ENCODE peak calls at places on chromosomes 13 and 19, in ten cellular contexts. R is CD8-positive, alpha-beta T cell; N is lower lobe of right lung; P is left ventricle myocardium inferior; T is aorta; I is right cardiac atrium; Q is iPS DF 6.9; C is CD4-positive, alpha-beta memory T cell; V is RWPE2; X is tibial nerve. K is an unnamed sample. For H3K4me1, the result is how much of the 10 kb centered on the place peaks cover.

GRCh38 chr13:79405831-79406596 is at the start of gene RBM26:
- DNase-seq in R (peak), N (peak), P (peak), T (peak), I (peak), Q (peak), C (peak), V (peak), X (peak), K (peak)

GRCh38 chr19:45815501-45816216 is 551 bp upstream of the RSPH6A start:
- DNase-seq in R (no peak), N (peak), P (peak), T (no peak), I (peak), Q (peak), C (no peak), V (no peak), X (no peak), K (no peak)

GRCh38 chr13:50320297-50320862 is 305.1 kb downstream of the KCNRG start:
- DNase-seq in R (no peak), N (no peak), P (no peak), T (no peak), I (no peak), Q (no peak), C (no peak), V (no peak), X (no peak), K (no peak)

GRCh38 chr19:10290439-10290875 is 705 bp downstream of the ICAM5 start:
- DNase-seq in R (no peak), N (no peak), P (no peak), T (no peak), I (peak), Q (no peak), C (peak), V (no peak), X (no peak), K (no peak)

GRCh38 chr19:55581145-55581827 is 638 bp upstream of the ZNF579 start:
- DNase-seq in R (no peak), N (no peak), P (no peak), T (no peak), I (peak), Q (no peak), C (no peak), V (no peak), X (no peak), K (peak)

GRCh38 chr13:24040835-24041234 is 119.7 kb upstream of the SPATA13 start:
- DNase-seq in R (no peak), N (no peak), P (no peak), T (no peak), I (no peak), Q (no peak), C (no peak), V (no peak), X (no peak), K (no peak)

GRCh38 chr13:61410266-61410665 is 5.4 kb downstream of the PCDH20 start:
- DNase-seq in R (no peak), N (no peak), P (no peak), T (no peak), I (no peak), Q (no peak), C (no peak), V (no peak), X (no peak), K (no peak)

GRCh38 chr19:29083863-29084262 is 129.1 kb downstream of the UQCRFS1 start:
- DNase-seq in R (no peak), N (no peak), P (no peak), T (no peak), I (no peak), Q (no peak), C (no peak), V (no peak), X (no peak), K (no peak)

GRCh38 chr13:112783135-112783945 is 93.5 kb downstream of the ATP11A start:
- DNase-seq in R (no peak), N (peak), P (no peak), T (peak), I (no peak), Q (no peak), C (no peak), V (no peak), X (no peak), K (no peak)

GRCh38 chr19:18171605-18172327 is 1.8 kb upstream of the IFI30 start:
- DNase-seq in R (no peak), N (peak), P (no peak), T (no peak), I (no peak), Q (no peak), C (no peak), V (no peak), X (no peak), K (peak)

GRCh38 chr13:112587767-112588489 is at the start of gene TUBGCP3:
- DNase-seq in R (peak), N (peak), P (peak), T (peak), I (peak), Q (no peak), C (peak), V (peak), X (peak), K (peak)

GRCh38 chr13:51154029-51154555 is 43.0 kb upstream of the C13orf42 start:
- DNase-seq in R (no peak), N (no peak), P (no peak), T (no peak), I (no peak), Q (no peak), C (no peak), V (no peak), X (no peak), K (no peak)

GRCh38 chr13:33639158-33639557 is 178.8 kb upstream of the RFC3 start:
- DNase-seq in R (no peak), N (no peak), P (no peak), T (no peak), I (no peak), Q (no peak), C (no peak), V (no peak), X (no peak), K (no peak)

GRCh38 chr19:36081894-36082293 is 27.2 kb downstream of the WDR62 start:
- DNase-seq in R (no peak), N (no peak), P (no peak), T (no peak), I (no peak), Q (no peak), C (no peak), V (no peak), X (no peak), K (no peak)

GRCh38 chr13:102693781-102694180 is 1.1 kb downstream of the METTL21C start:
- DNase-seq in R (no peak), N (no peak), P (no peak), T (no peak), I (no peak), Q (no peak), C (no peak), V (no peak), X (no peak), K (no peak)

GRCh38 chr13:52677823-52678222 is 25.2 kb downstream of the SUGT1 start:
- DNase-seq in R (no peak), N (no peak), P (no peak), T (no peak), I (no peak), Q (no peak), C (no peak), V (no peak), X (no peak), K (no peak)

GRCh38 chr13:94764576-94765321 is 52.4 kb upstream of the SOX21 start:
- DNase-seq in R (no peak), N (no peak), P (no peak), T (no peak), I (no peak), Q (no peak), C (no peak), V (no peak), X (no peak), K (no peak)

GRCh38 chr19:15199652-15200574 is 882 bp downstream of the NOTCH3 start:
- DNase-seq in R (no peak), N (no peak), P (no peak), T (peak), I (peak), Q (no peak), C (no peak), V (no peak), X (no peak), K (no peak)

GRCh38 chr13:99743079-99743478 is 228.5 kb downstream of the ZIC5 start:
- DNase-seq in R (no peak), N (no peak), P (no peak), T (no peak), I (no peak), Q (no peak), C (no peak), V (no peak), X (no peak), K (no peak)

GRCh38 chr19:51324082-51324481 is 12.6 kb downstream of the IGLON5 start:
- DNase-seq in R (no peak), N (no peak), P (no peak), T (no peak), I (no peak), Q (no peak), C (no peak), V (no peak), X (no peak), K (no peak)

GRCh38 chr13:51697181-51697580 is 106.8 kb downstream of the DHRS12 start:
- DNase-seq in R (no peak), N (no peak), P (no peak), T (no peak), I (no peak), Q (no peak), C (no peak), V (no peak), X (no peak), K (peak)

GRCh38 chr13:32443111-32443510 is 15.2 kb upstream of the N4BP2L1 start:
- DNase-seq in R (peak), N (no peak), P (no peak), T (no peak), I (no peak), Q (no peak), C (peak), V (no peak), X (no peak), K (peak)

GRCh38 chr19:12075538-12076139 is 11.1 kb downstream of the ZNF844 start:
- DNase-seq in R (no peak), N (no peak), P (no peak), T (no peak), I (no peak), Q (no peak), C (no peak), V (no peak), X (no peak), K (no peak)

GRCh38 chr13:29969286-29969685 is 118.9 kb upstream of the UBL3 start:
- DNase-seq in R (no peak), N (no peak), P (no peak), T (no peak), I (no peak), Q (no peak), C (no peak), V (no peak), X (no peak), K (no peak)

GRCh38 chr13:110132178-110132975 is 174.6 kb downstream of the COL4A1 start:
- DNase-seq in R (no peak), N (no peak), P (no peak), T (no peak), I (peak), Q (no peak), C (no peak), V (no peak), X (no peak), K (no peak)

GRCh38 chr13:93338906-93339305 is 112.3 kb downstream of the GPC6 start:
- DNase-seq in R (no peak), N (no peak), P (no peak), T (no peak), I (no peak), Q (no peak), C (no peak), V (no peak), X (no peak), K (no peak)

GRCh38 chr13:101150998-101151397 is 265.3 kb downstream of the NALCN start:
- DNase-seq in R (no peak), N (no peak), P (no peak), T (no peak), I (no peak), Q (no peak), C (no peak), V (no peak), X (no peak), K (peak)

GRCh38 chr13:113946409-113947181 is 27.3 kb downstream of the C13orf46 start:
- DNase-seq in R (no peak), N (no peak), P (no peak), T (peak), I (peak), Q (no peak), C (no peak), V (peak), X (no peak), K (no peak)

GRCh38 chr13:65057986-65058385 is 2172.2 kb downstream of the PCDH9 start:
- DNase-seq in R (no peak), N (no peak), P (no peak), T (no peak), I (no peak), Q (no peak), C (no peak), V (no peak), X (no peak), K (no peak)

DNA sequence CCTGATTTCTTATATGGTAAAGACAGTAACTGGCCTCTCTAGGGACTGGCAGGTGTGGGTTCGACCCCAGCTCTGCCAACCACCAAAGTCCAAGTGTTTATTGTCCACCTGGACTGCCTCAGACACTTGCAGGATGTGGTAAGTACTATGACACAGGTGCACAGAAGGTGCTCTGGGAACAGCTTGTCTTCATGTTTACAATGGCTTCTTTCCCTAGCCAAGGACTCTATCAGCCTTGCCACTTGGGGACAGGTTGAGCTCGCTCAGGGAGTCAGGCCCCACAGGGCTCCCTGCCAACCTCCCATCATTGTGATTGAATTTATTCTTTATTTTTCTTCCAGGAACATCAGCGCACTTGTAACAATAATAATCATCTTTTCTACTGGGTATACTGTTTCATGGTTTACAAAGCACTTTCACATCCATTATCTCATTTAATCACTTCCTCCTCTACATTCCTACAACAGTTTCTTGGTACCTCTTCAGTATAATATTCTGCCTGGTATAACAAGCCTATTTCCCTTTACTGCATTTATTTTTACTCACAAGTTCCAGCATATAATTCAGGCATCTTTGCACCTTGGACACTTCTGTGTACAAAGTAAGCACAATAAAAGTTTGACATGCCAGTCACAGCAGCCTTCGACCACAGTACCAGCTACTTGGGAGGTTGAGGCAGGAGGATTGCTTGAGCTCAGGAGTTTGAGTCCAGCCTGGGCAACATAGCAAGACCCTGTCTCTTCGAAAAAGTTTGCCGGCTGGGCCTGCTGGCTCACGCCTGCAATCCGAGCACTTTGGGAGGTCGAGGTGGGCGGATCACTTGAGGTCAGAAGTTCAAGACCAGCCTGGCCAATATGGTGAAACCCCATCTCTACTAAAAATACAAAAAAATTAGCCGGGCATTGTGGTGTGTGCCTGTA is 24.2 kb upstream of the GATAD2A start:
- DNase-seq in R (no peak), N (peak), P (no peak), T (no peak), I (no peak), Q (no peak), C (no peak), V (no peak), X (no peak), K (no peak)
- H3K4me1 ChIP-seq in R (under half), N (under half), P (under half), T (under half), I (under half), Q (under half), C (under half), V (under half), X (under half), K (under half)

GRCh38 chr19:2042485-2043268 is 8.4 kb downstream of the MKNK2 start:
- DNase-seq in R (no peak), N (peak), P (no peak), T (peak), I (peak), Q (no peak), C (no peak), V (peak), X (no peak), K (peak)
- H3K4me1 ChIP-seq in R (half or more), N (half or more), P (half or more), T (under half), I (under half), Q (under half), C (half or more), V (under half), X (half or more), K (half or more)

GRCh38 chr19:6278051-6278450 is 1.7 kb downstream of the MLLT1 start:
- DNase-seq in R (no peak), N (no peak), P (no peak), T (no peak), I (no peak), Q (no peak), C (no peak), V (no peak), X (no peak), K (no peak)
- H3K4me1 ChIP-seq in R (under half), N (half or more), P (half or more), T (under half), I (half or more), Q (under half), C (under half), V (under half), X (half or more), K (under half)

DNA sequence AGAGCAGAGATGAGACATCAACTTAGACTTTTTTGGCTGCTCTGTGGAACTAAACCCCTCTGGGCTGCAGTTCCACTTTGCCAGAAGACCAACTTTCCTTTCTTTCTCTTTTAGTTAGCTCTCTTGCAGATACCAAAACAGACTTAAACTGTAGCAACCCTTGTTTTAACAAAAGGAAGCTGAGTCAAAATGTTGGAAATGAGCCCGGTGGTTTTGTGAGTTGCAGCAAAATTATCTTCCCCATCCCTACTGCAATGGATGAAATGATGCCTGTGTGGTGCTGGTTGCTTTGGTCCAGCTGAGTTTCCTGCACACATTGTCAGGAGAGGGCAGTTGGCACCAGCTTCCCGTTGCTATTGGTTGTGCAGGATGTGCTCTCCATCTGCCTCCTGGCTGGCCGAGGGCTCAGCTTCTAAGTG is 115.3 kb downstream of the LRCH1 start:
- DNase-seq in R (no peak), N (no peak), P (peak), T (no peak), I (peak), Q (no peak), C (no peak), V (no peak), X (no peak), K (no peak)
- H3K4me1 ChIP-seq in R (under half), N (half or more), P (half or more), T (under half), I (under half), Q (under half), C (under half), V (under half), X (under half), K (under half)

DNA sequence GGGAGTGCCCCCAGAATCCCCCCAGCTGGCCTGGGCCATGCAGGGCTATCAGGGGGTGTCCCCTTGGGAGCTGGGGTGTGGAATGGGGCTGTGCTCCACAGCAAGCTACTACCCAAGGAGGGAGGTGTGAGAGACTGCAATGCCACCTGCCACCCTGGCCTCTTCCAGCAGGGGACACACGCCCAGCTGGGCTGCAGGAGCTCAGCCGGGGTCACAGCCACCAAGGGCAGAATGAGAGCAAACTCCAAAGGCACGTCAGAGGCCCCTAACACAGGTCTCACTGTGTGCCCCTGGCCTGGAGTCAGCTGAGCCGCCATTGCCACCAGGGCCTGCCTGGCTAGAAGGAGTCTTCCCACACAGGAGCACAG is 55.5 kb downstream of the MLLT1 start:
- DNase-seq in R (no peak), N (no peak), P (no peak), T (no peak), I (no peak), Q (no peak), C (no peak), V (peak), X (no peak), K (no peak)
- H3K4me1 ChIP-seq in R (under half), N (half or more), P (half or more), T (under half), I (under half), Q (under half), C (under half), V (under half), X (under half), K (under half)

GRCh38 chr19:4372630-4373367 is 27.5 kb downstream of the SH3GL1 start:
- DNase-seq in R (no peak), N (no peak), P (no peak), T (no peak), I (no peak), Q (no peak), C (no peak), V (peak), X (no peak), K (no peak)
- H3K4me1 ChIP-seq in R (half or more), N (half or more), P (half or more), T (under half), I (half or more), Q (under half), C (half or more), V (half or more), X (half or more), K (half or more)

GRCh38 chr19:33090179-33090578 is 9.2 kb downstream of the GPATCH1 start:
- DNase-seq in R (no peak), N (no peak), P (no peak), T (no peak), I (no peak), Q (no peak), C (no peak), V (no peak), X (no peak), K (no peak)

GRCh38 chr19:33089061-33089460 is 8.1 kb downstream of the GPATCH1 start:
- DNase-seq in R (no peak), N (no peak), P (no peak), T (no peak), I (no peak), Q (no peak), C (no peak), V (no peak), X (no peak), K (no peak)

GRCh38 chr19:33080761-33081681 is at the start of gene GPATCH1:
- DNase-seq in R (peak), N (peak), P (peak), T (peak), I (peak), Q (peak), C (peak), V (peak), X (peak), K (peak)

GRCh38 chr19:33085570-33086128 is 4.7 kb downstream of the GPATCH1 start:
- DNase-seq in R (no peak), N (no peak), P (no peak), T (no peak), I (no peak), Q (no peak), C (no peak), V (no peak), X (no peak), K (no peak)

GRCh38 chr19:33086955-33087354 is 6.0 kb downstream of the GPATCH1 start:
- DNase-seq in R (no peak), N (no peak), P (no peak), T (no peak), I (no peak), Q (no peak), C (no peak), V (no peak), X (no peak), K (no peak)
- H3K4me1 ChIP-seq in R (under half), N (under half), P (under half), T (under half), I (under half), Q (under half), C (under half), V (under half), X (under half), K (under half)

GRCh38 chr19:48872884-48873475 is 759 bp downstream of the PPP1R15A start:
- DNase-seq in R (peak), N (peak), P (peak), T (peak), I (peak), Q (no peak), C (peak), V (peak), X (peak), K (peak)
- H3K4me1 ChIP-seq in R (under half), N (half or more), P (half or more), T (under half), I (under half), Q (under half), C (under half), V (under half), X (under half), K (under half)

DNA sequence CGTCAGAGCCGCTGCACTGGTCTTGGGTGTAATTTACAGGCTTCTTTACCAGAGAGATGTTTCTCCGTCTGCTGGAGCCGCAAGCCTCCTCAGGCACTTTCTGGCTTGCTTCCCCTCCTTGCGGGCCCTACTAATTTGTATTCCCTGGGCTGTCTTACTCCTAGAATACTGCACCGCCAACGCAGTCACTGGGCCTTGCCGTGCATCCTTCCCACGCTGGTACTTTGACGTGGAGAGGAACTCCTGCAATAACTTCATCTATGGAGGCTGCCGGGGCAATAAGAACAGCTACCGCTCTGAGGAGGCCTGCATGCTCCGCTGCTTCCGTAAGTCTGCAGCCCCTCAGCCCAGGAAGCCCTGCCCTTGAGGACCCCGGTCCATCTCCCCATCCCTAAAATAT is 14.1 kb upstream of the C19orf33 start:
- DNase-seq in R (no peak), N (no peak), P (no peak), T (no peak), I (no peak), Q (no peak), C (no peak), V (no peak), X (no peak), K (no peak)
- H3K4me1 ChIP-seq in R (under half), N (under half), P (under half), T (under half), I (under half), Q (under half), C (under half), V (under half), X (under half), K (under half)